ENCODE peak calls at places on chromosomes 3 and 15, in eight cellular contexts. One of them, this sample, is unnamed.

GRCh38 chr3:157335677-157336076 is 101.0 kb upstream of the PTX3 start:
- DNase-seq in K562: no peak
- DNase-seq in Peyer's patch: no peak
- DNase-seq in breast epithelium: no peak
- DNase-seq in transverse colon: no peak
- DNase-seq in IMR-90: peak; percentile 82
- DNase-seq in esophagus squamous epithelium: no peak
- DNase-seq in heart left ventricle: no peak
- DNase-seq in this sample: no peak

GRCh38 chr3:71450162-71450561 is 133.4 kb downstream of the FOXP1 start:
- DNase-seq in K562: no peak
- DNase-seq in Peyer's patch: no peak
- DNase-seq in breast epithelium: no peak
- DNase-seq in transverse colon: peak; percentile 47
- DNase-seq in IMR-90: no peak
- DNase-seq in esophagus squamous epithelium: no peak
- DNase-seq in heart left ventricle: no peak
- DNase-seq in this sample: no peak

GRCh38 chr3:142946861-142947260 is 16.6 kb downstream of the PAQR9 start:
- DNase-seq in K562: no peak
- DNase-seq in Peyer's patch: no peak
- DNase-seq in breast epithelium: no peak
- DNase-seq in transverse colon: no peak
- DNase-seq in IMR-90: no peak
- DNase-seq in esophagus squamous epithelium: no peak
- DNase-seq in heart left ventricle: no peak
- DNase-seq in this sample: no peak

GRCh38 chr3:43852066-43852465 is 161.3 kb downstream of the ABHD5 start:
- DNase-seq in K562: no peak
- DNase-seq in Peyer's patch: no peak
- DNase-seq in breast epithelium: no peak
- DNase-seq in transverse colon: no peak
- DNase-seq in IMR-90: peak; percentile 76
- DNase-seq in esophagus squamous epithelium: no peak
- DNase-seq in heart left ventricle: no peak
- DNase-seq in this sample: no peak

GRCh38 chr3:24145481-24145880 is 200.4 kb downstream of the NR1D2 start:
- DNase-seq in K562: no peak
- DNase-seq in Peyer's patch: no peak
- DNase-seq in breast epithelium: no peak
- DNase-seq in transverse colon: no peak
- DNase-seq in IMR-90: peak; percentile 9
- DNase-seq in esophagus squamous epithelium: no peak
- DNase-seq in heart left ventricle: no peak
- DNase-seq in this sample: no peak

GRCh38 chr15:35713733-35714132 is 167.8 kb upstream of the DPH6 start:
- DNase-seq in K562: no peak
- DNase-seq in Peyer's patch: no peak
- DNase-seq in breast epithelium: no peak
- DNase-seq in transverse colon: no peak
- DNase-seq in IMR-90: peak; percentile 78
- DNase-seq in esophagus squamous epithelium: no peak
- DNase-seq in heart left ventricle: no peak
- DNase-seq in this sample: no peak

GRCh38 chr3:47594792-47595191 is 16.1 kb upstream of the CSPG5 start:
- DNase-seq in K562: no peak
- DNase-seq in Peyer's patch: no peak
- DNase-seq in breast epithelium: no peak
- DNase-seq in transverse colon: no peak
- DNase-seq in IMR-90: no peak
- DNase-seq in esophagus squamous epithelium: no peak
- DNase-seq in heart left ventricle: no peak
- DNase-seq in this sample: no peak

GRCh38 chr15:74769463-74770025 is 12.3 kb upstream of the CSK start:
- DNase-seq in K562: no peak
- DNase-seq in Peyer's patch: no peak
- DNase-seq in breast epithelium: no peak
- DNase-seq in transverse colon: no peak
- DNase-seq in IMR-90: no peak
- DNase-seq in esophagus squamous epithelium: no peak
- DNase-seq in heart left ventricle: no peak
- DNase-seq in this sample: no peak

GRCh38 chr15:57312323-57313133 is 63.8 kb upstream of the CGNL1 start:
- DNase-seq in K562: peak; percentile 81
- DNase-seq in Peyer's patch: no peak
- DNase-seq in breast epithelium: peak; percentile 34
- DNase-seq in transverse colon: peak; percentile 84
- DNase-seq in IMR-90: no peak
- DNase-seq in esophagus squamous epithelium: no peak
- DNase-seq in heart left ventricle: no peak
- DNase-seq in this sample: no peak

GRCh38 chr3:16600771-16601538 is 4.3 kb downstream of the DAZL start:
- DNase-seq in K562: peak; percentile 85
- DNase-seq in Peyer's patch: peak; percentile 86
- DNase-seq in breast epithelium: peak; percentile 75
- DNase-seq in transverse colon: peak; percentile 83
- DNase-seq in IMR-90: peak; percentile 81
- DNase-seq in esophagus squamous epithelium: no peak
- DNase-seq in heart left ventricle: peak; percentile 80
- DNase-seq in this sample: peak; percentile 91

GRCh38 chr3:177263615-177264365 is 66.5 kb upstream of the TBL1XR1 start:
- DNase-seq in K562: peak; percentile 37
- DNase-seq in Peyer's patch: no peak
- DNase-seq in breast epithelium: no peak
- DNase-seq in transverse colon: no peak
- DNase-seq in IMR-90: peak; percentile 54
- DNase-seq in esophagus squamous epithelium: no peak
- DNase-seq in heart left ventricle: no peak
- DNase-seq in this sample: peak; percentile 32

GRCh38 chr15:55279746-55280351 is 9.8 kb downstream of the RAB27A start:
- DNase-seq in K562: peak; percentile 91
- DNase-seq in Peyer's patch: peak; percentile 39
- DNase-seq in breast epithelium: no peak
- DNase-seq in transverse colon: peak; percentile 34
- DNase-seq in IMR-90: peak; percentile 95
- DNase-seq in esophagus squamous epithelium: no peak
- DNase-seq in heart left ventricle: no peak
- DNase-seq in this sample: peak; percentile 83

GRCh38 chr3:156033428-156033827 is 87.0 kb upstream of the KCNAB1 start:
- DNase-seq in K562: no peak
- DNase-seq in Peyer's patch: no peak
- DNase-seq in breast epithelium: no peak
- DNase-seq in transverse colon: no peak
- DNase-seq in IMR-90: no peak
- DNase-seq in esophagus squamous epithelium: no peak
- DNase-seq in heart left ventricle: no peak
- DNase-seq in this sample: no peak

DNA sequence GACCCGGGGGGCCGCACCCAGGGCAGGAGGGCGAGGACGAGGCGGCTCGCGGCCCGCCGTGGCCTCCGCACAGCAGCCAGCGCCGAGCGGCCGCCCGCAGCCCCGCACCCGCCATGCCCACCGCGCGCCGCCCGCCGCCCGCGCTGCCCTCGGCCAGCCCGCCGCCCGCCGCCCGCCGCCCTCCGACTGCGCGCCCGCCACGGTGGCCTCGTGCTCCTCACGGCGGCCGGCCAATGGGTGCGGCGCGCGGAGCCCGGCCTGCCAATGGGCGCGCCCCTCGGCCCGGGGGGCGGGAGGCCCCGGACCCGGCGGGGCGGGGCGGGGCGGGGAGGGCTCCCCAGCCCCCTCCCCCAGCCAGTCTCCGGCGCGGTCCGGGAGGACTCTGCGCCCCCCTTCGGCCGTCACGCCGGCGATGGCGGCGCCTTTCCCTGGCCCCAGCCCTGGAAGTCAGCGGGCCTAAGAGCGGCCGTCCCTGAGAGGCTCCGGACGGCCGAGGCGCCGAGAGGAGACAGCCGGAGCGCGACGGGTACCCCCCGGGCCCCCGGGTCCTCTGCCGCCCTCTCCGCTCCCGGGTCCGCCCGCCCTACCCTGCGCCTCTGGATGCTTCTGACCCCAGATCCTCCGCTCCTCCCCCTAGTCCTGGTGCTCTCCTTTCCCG is at the start of gene NT5DC2:
- DNase-seq in K562: peak; percentile 79
- DNase-seq in Peyer's patch: peak; percentile 70
- DNase-seq in breast epithelium: no peak
- DNase-seq in transverse colon: peak; percentile 80
- DNase-seq in IMR-90: peak; percentile 56
- DNase-seq in esophagus squamous epithelium: no peak
- DNase-seq in heart left ventricle: peak; percentile 82
- DNase-seq in this sample: peak; percentile 85
- TF ChIP-seq POLR2A in K562: no peak
- TF ChIP-seq POLR2A in Peyer's patch: no peak
- TF ChIP-seq POLR2A in breast epithelium: no peak
- TF ChIP-seq POLR2A in transverse colon: no peak
- TF ChIP-seq POLR2A in IMR-90: no peak
- TF ChIP-seq POLR2A in esophagus squamous epithelium: peak; percentile 37
- TF ChIP-seq POLR2A in heart left ventricle: peak; percentile 23
- TF ChIP-seq POLR2A in this sample: no peak

GRCh38 chr15:77507911-77508310 is 87.2 kb downstream of the HMG20A start:
- DNase-seq in K562: no peak
- DNase-seq in Peyer's patch: no peak
- DNase-seq in breast epithelium: no peak
- DNase-seq in transverse colon: no peak
- DNase-seq in IMR-90: peak; percentile 59
- DNase-seq in esophagus squamous epithelium: no peak
- DNase-seq in heart left ventricle: peak; percentile 81
- DNase-seq in this sample: no peak
- TF ChIP-seq POLR2A in K562: no peak
- TF ChIP-seq POLR2A in Peyer's patch: no peak
- TF ChIP-seq POLR2A in breast epithelium: no peak
- TF ChIP-seq POLR2A in transverse colon: no peak
- TF ChIP-seq POLR2A in IMR-90: no peak
- TF ChIP-seq POLR2A in esophagus squamous epithelium: no peak
- TF ChIP-seq POLR2A in heart left ventricle: peak; percentile 46
- TF ChIP-seq POLR2A in this sample: no peak

DNA sequence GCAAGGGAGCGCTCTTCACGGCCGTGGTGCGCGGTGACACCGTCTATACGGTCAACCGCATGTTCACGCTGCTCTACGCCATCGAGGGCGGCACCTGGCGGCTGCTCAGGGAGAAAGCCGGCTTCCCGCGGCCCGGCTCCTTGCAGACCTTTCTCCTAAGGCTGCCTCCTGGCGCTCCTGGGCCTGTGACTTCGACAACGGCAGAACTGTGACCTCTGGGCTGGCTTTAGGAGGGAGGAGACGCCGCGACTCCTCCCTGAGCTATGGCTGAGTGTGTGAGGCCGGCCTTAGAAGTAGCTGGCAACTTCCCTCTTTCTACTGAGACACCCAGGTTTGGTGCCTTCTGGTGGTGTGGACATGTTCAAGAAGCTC is 1.4 kb downstream of the KBTBD13 start:
- DNase-seq in K562: no peak
- DNase-seq in Peyer's patch: peak; percentile 27
- DNase-seq in breast epithelium: peak; percentile 63
- DNase-seq in transverse colon: peak; percentile 89
- DNase-seq in IMR-90: no peak
- DNase-seq in esophagus squamous epithelium: no peak
- DNase-seq in heart left ventricle: peak; percentile 73
- DNase-seq in this sample: peak; percentile 55
- TF ChIP-seq POLR2A in K562: no peak
- TF ChIP-seq POLR2A in Peyer's patch: no peak
- TF ChIP-seq POLR2A in breast epithelium: no peak
- TF ChIP-seq POLR2A in transverse colon: no peak
- TF ChIP-seq POLR2A in IMR-90: no peak
- TF ChIP-seq POLR2A in esophagus squamous epithelium: no peak
- TF ChIP-seq POLR2A in heart left ventricle: no peak
- TF ChIP-seq POLR2A in this sample: no peak

GRCh38 chr3:64919934-64920333 is 232.1 kb upstream of the ADAMTS9 start:
- DNase-seq in K562: no peak
- DNase-seq in Peyer's patch: no peak
- DNase-seq in breast epithelium: no peak
- DNase-seq in transverse colon: no peak
- DNase-seq in IMR-90: no peak
- DNase-seq in esophagus squamous epithelium: no peak
- DNase-seq in heart left ventricle: no peak
- DNase-seq in this sample: no peak
- TF ChIP-seq POLR2A in K562: no peak
- TF ChIP-seq POLR2A in Peyer's patch: no peak
- TF ChIP-seq POLR2A in breast epithelium: no peak
- TF ChIP-seq POLR2A in transverse colon: no peak
- TF ChIP-seq POLR2A in IMR-90: no peak
- TF ChIP-seq POLR2A in esophagus squamous epithelium: no peak
- TF ChIP-seq POLR2A in heart left ventricle: no peak
- TF ChIP-seq POLR2A in this sample: no peak

GRCh38 chr15:92807971-92808571 is 92.1 kb upstream of the CHD2 start:
- DNase-seq in K562: peak; percentile 50
- DNase-seq in Peyer's patch: peak; percentile 21
- DNase-seq in breast epithelium: no peak
- DNase-seq in transverse colon: peak; percentile 34
- DNase-seq in IMR-90: no peak
- DNase-seq in esophagus squamous epithelium: no peak
- DNase-seq in heart left ventricle: no peak
- DNase-seq in this sample: peak; percentile 68
- TF ChIP-seq POLR2A in K562: no peak
- TF ChIP-seq POLR2A in Peyer's patch: no peak
- TF ChIP-seq POLR2A in breast epithelium: no peak
- TF ChIP-seq POLR2A in transverse colon: no peak
- TF ChIP-seq POLR2A in IMR-90: no peak
- TF ChIP-seq POLR2A in esophagus squamous epithelium: peak; percentile 20
- TF ChIP-seq POLR2A in heart left ventricle: peak; percentile 6
- TF ChIP-seq POLR2A in this sample: no peak

This sample was measured in erythroblast.